ENCODE peak calls at places on chromosomes 5 and 9, in five cellular contexts. One of them, this sample, is unnamed.

GRCh38 chr5:39175273-39175955 is 43.9 kb downstream of the FYB1 start:
- DNase-seq in ovary: no peak
- DNase-seq in heart right ventricle: no peak
- DNase-seq in fibroblast of pulmonary artery: no peak
- DNase-seq in endothelial cell: no peak
- DNase-seq in this sample: no peak

GRCh38 chr5:14148483-14148882 is 5.3 kb downstream of the TRIO start:
- DNase-seq in endothelial cell: no peak
- DNase-seq in ovary: no peak
- DNase-seq in heart right ventricle: no peak
- DNase-seq in fibroblast of pulmonary artery: no peak
- DNase-seq in this sample: no peak

GRCh38 chr5:102666164-102666951 is 88.7 kb upstream of the PAM start:
- DNase-seq in fibroblast of pulmonary artery: no peak
- DNase-seq in heart right ventricle: no peak
- DNase-seq in ovary: no peak
- DNase-seq in endothelial cell: no peak
- DNase-seq in this sample: no peak

GRCh38 chr9:76761448-76761847 is 2.8 kb upstream of the PCA3 start:
- DNase-seq in heart right ventricle: no peak
- DNase-seq in fibroblast of pulmonary artery: peak
- DNase-seq in endothelial cell: no peak
- DNase-seq in ovary: no peak
- DNase-seq in this sample: no peak

GRCh38 chr5:69299625-69300024 is 33.0 kb downstream of the CCDC125 start:
- DNase-seq in ovary: no peak
- DNase-seq in endothelial cell: no peak
- DNase-seq in heart right ventricle: no peak
- DNase-seq in fibroblast of pulmonary artery: no peak
- DNase-seq in this sample: no peak

GRCh38 chr5:146018461-146019375 is 82.3 kb downstream of the SH3RF2 start:
- DNase-seq in heart right ventricle: no peak
- DNase-seq in fibroblast of pulmonary artery: no peak
- DNase-seq in ovary: no peak
- DNase-seq in endothelial cell: no peak
- DNase-seq in this sample: no peak

GRCh38 chr9:129513282-129513681 is 107.6 kb downstream of the C9orf50 start:
- DNase-seq in fibroblast of pulmonary artery: no peak
- DNase-seq in ovary: no peak
- DNase-seq in endothelial cell: no peak
- DNase-seq in heart right ventricle: no peak
- DNase-seq in this sample: no peak

GRCh38 chr5:123719004-123719403 is 207.0 kb downstream of the CSNK1G3 start:
- DNase-seq in fibroblast of pulmonary artery: peak
- DNase-seq in ovary: no peak
- DNase-seq in heart right ventricle: no peak
- DNase-seq in endothelial cell: no peak
- DNase-seq in this sample: no peak

GRCh38 chr9:81292056-81292805 is 397.1 kb downstream of the TLE1 start:
- DNase-seq in fibroblast of pulmonary artery: no peak
- DNase-seq in heart right ventricle: no peak
- DNase-seq in ovary: no peak
- DNase-seq in endothelial cell: no peak
- DNase-seq in this sample: no peak

GRCh38 chr5:174337276-174338203 is 292.0 kb downstream of the NSG2 start:
- DNase-seq in endothelial cell: no peak
- DNase-seq in fibroblast of pulmonary artery: no peak
- DNase-seq in ovary: no peak
- DNase-seq in heart right ventricle: no peak
- DNase-seq in this sample: no peak

GRCh38 chr9:73133042-73133651 is 18.5 kb upstream of the ANXA1 start:
- DNase-seq in endothelial cell: no peak
- DNase-seq in heart right ventricle: no peak
- DNase-seq in ovary: no peak
- DNase-seq in fibroblast of pulmonary artery: no peak
- DNase-seq in this sample: no peak

GRCh38 chr5:125411163-125412050 is 665.0 kb upstream of the ZNF608 start:
- DNase-seq in fibroblast of pulmonary artery: peak
- DNase-seq in ovary: peak
- DNase-seq in endothelial cell: no peak
- DNase-seq in heart right ventricle: peak
- DNase-seq in this sample: peak

GRCh38 chr5:146240951-146241350 is 37.5 kb downstream of the RBM27 start:
- DNase-seq in ovary: no peak
- DNase-seq in fibroblast of pulmonary artery: no peak
- DNase-seq in endothelial cell: no peak
- DNase-seq in heart right ventricle: no peak
- DNase-seq in this sample: no peak

GRCh38 chr9:110767559-110768063 is 99.0 kb downstream of the MUSK start:
- DNase-seq in ovary: peak
- DNase-seq in fibroblast of pulmonary artery: peak
- DNase-seq in endothelial cell: no peak
- DNase-seq in heart right ventricle: peak
- DNase-seq in this sample: no peak

GRCh38 chr5:63958654-63959053 is 3.6 kb downstream of the HTR1A start:
- DNase-seq in fibroblast of pulmonary artery: no peak
- DNase-seq in heart right ventricle: no peak
- DNase-seq in endothelial cell: no peak
- DNase-seq in ovary: no peak
- DNase-seq in this sample: no peak

DNA sequence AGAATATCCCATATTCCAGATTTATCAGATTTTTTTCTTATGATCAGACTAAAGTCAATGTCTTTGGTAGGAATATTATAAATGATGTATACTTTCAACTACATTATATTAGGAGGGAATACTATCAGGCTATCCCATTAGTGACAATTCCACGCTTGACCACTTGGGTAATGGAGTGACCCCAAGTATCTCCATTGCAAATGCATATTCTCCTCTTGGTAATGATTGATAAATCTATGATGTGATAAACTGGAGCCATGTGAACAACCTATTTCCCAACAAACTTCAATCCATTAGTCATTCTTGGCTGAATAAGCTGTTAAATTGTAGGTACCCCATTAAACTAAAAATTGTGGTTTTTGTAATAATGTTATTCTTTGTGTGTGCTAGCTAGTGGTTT is 12.2 kb upstream of the MPDZ start:
- DNase-seq in ovary: no peak
- DNase-seq in endothelial cell: no peak
- DNase-seq in heart right ventricle: no peak
- DNase-seq in fibroblast of pulmonary artery: no peak
- DNase-seq in this sample: no peak
- TF ChIP-seq CTCF in ovary: no peak
- TF ChIP-seq CTCF in endothelial cell: peak
- TF ChIP-seq CTCF in heart right ventricle: no peak
- TF ChIP-seq CTCF in fibroblast of pulmonary artery: no peak
- TF ChIP-seq CTCF in this sample: no peak

DNA sequence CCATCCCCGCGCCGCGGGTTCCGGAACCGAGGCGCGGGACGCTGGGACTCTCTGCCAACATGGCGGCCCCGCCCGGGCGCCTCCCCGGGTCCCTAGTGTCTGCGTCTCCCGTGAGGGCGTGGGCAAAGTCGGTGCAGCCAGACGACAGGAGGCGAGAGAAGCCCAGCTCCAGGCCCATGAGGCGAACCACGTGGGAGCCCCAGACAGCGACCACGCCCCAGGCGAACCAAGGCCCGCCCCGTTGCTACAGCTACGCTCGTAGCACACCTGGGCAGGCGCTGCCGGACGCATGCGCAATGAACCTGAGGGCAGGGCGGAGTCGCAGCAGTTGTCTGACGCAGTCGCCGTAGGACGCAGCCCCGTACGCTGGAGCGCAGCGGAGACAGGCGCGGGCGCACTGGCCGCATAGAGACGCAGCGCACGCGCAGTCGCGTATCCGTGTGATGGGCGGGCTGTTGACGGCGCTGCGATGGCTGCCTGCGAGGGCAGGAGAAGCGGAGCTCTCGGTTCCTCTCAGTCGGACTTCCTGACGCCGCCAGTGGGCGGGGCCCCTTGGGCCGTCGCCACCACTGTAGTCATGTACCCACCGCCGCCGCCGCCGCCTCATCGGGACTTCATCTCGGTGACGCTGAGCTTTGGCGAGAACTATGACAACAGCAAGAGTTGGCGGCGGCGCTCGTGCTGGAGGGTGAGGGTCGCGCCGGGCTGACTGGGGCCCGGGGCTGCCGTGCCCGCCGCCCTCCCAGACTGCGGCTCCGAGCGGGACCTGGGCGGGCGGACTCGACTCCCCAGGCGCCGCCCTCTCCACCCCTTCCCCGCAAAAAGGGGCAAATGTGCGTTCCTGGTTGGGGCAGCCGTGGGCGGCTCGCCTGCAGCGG is at the start of gene MAN1B1:
- DNase-seq in heart right ventricle: peak
- DNase-seq in endothelial cell: peak
- DNase-seq in fibroblast of pulmonary artery: peak
- DNase-seq in ovary: peak
- DNase-seq in this sample: peak
- TF ChIP-seq CTCF in heart right ventricle: no peak
- TF ChIP-seq CTCF in endothelial cell: no peak
- TF ChIP-seq CTCF in fibroblast of pulmonary artery: no peak
- TF ChIP-seq CTCF in ovary: no peak
- TF ChIP-seq CTCF in this sample: no peak

GRCh38 chr5:1824109-1824821 is 23.1 kb downstream of the NDUFS6 start:
- DNase-seq in endothelial cell: no peak
- DNase-seq in fibroblast of pulmonary artery: no peak
- DNase-seq in heart right ventricle: no peak
- DNase-seq in ovary: no peak
- DNase-seq in this sample: no peak
- TF ChIP-seq CTCF in endothelial cell: no peak
- TF ChIP-seq CTCF in fibroblast of pulmonary artery: no peak
- TF ChIP-seq CTCF in heart right ventricle: no peak
- TF ChIP-seq CTCF in ovary: no peak
- TF ChIP-seq CTCF in this sample: no peak

GRCh38 chr5:134559672-134560071 is 34.2 kb downstream of the JADE2 start:
- DNase-seq in endothelial cell: no peak
- DNase-seq in fibroblast of pulmonary artery: no peak
- DNase-seq in heart right ventricle: no peak
- DNase-seq in ovary: no peak
- DNase-seq in this sample: no peak

GRCh38 chr5:134563962-134564361 is 38.5 kb downstream of the JADE2 start:
- DNase-seq in heart right ventricle: no peak
- DNase-seq in fibroblast of pulmonary artery: no peak
- DNase-seq in endothelial cell: no peak
- DNase-seq in ovary: no peak
- DNase-seq in this sample: no peak

GRCh38 chr5:134560698-134561097 is 35.2 kb downstream of the JADE2 start:
- DNase-seq in fibroblast of pulmonary artery: no peak
- DNase-seq in endothelial cell: no peak
- DNase-seq in heart right ventricle: no peak
- DNase-seq in ovary: no peak
- DNase-seq in this sample: no peak

GRCh38 chr5:134564396-134564795 is 38.9 kb downstream of the JADE2 start:
- DNase-seq in ovary: no peak
- DNase-seq in fibroblast of pulmonary artery: no peak
- DNase-seq in heart right ventricle: no peak
- DNase-seq in endothelial cell: no peak
- DNase-seq in this sample: no peak

GRCh38 chr5:134561871-134562296 is 36.4 kb downstream of the JADE2 start:
- DNase-seq in heart right ventricle: peak
- DNase-seq in fibroblast of pulmonary artery: peak
- DNase-seq in ovary: peak
- DNase-seq in endothelial cell: peak
- DNase-seq in this sample: no peak
- TF ChIP-seq CTCF in heart right ventricle: peak
- TF ChIP-seq CTCF in fibroblast of pulmonary artery: peak
- TF ChIP-seq CTCF in ovary: no peak
- TF ChIP-seq CTCF in endothelial cell: peak
- TF ChIP-seq CTCF in this sample: peak

DNA sequence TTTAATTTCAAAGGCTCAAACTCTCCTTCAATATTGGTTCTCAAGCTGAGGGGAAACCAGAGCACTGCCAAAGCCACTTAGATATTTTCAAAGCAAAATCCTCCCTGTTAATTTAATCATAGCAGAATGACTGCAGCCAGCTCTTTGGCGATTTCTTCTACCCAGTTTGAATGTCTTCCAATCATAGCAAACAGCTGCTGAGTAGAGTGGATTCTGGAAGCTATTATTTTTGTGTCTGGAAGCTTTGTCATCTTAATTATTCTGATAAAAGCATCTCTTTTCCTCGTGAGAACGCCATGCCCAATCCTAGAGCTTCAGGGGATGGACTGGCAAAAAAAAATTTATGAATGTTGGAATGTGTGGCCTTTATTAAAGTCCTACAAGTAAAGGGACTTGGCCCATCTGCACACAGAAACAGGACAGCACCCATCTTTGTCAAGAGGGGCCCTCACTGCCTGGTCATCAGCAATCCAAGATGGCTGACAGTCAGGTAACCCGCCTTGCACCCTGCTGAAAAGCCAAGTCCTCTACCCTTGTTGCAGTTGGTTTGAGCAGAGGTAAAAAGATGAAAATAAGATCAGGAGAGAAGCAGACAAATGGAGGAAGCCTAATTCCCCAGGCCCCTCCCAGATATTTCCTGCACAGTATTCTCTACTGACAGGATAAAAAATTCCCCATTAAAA is 125.1 kb downstream of the SUSD1 start:
- DNase-seq in fibroblast of pulmonary artery: no peak
- DNase-seq in endothelial cell: no peak
- DNase-seq in ovary: no peak
- DNase-seq in heart right ventricle: no peak
- DNase-seq in this sample: no peak
- TF ChIP-seq CTCF in fibroblast of pulmonary artery: no peak
- TF ChIP-seq CTCF in endothelial cell: no peak
- TF ChIP-seq CTCF in ovary: no peak
- TF ChIP-seq CTCF in heart right ventricle: no peak
- TF ChIP-seq CTCF in this sample: no peak

GRCh38 chr9:3863114-3863528 is 337.3 kb upstream of the RFX3 start:
- DNase-seq in ovary: no peak
- DNase-seq in heart right ventricle: peak
- DNase-seq in fibroblast of pulmonary artery: peak
- DNase-seq in endothelial cell: no peak
- DNase-seq in this sample: no peak
- TF ChIP-seq CTCF in ovary: no peak
- TF ChIP-seq CTCF in heart right ventricle: no peak
- TF ChIP-seq CTCF in fibroblast of pulmonary artery: peak
- TF ChIP-seq CTCF in endothelial cell: no peak
- TF ChIP-seq CTCF in this sample: no peak

GRCh38 chr5:147484708-147485020 is 25.2 kb downstream of the DPYSL3 start:
- DNase-seq in ovary: no peak
- DNase-seq in heart right ventricle: no peak
- DNase-seq in fibroblast of pulmonary artery: no peak
- DNase-seq in endothelial cell: no peak
- DNase-seq in this sample: no peak

GRCh38 chr5:147483197-147483790 is 26.6 kb downstream of the DPYSL3 start:
- DNase-seq in heart right ventricle: no peak
- DNase-seq in fibroblast of pulmonary artery: no peak
- DNase-seq in ovary: no peak
- DNase-seq in endothelial cell: no peak
- DNase-seq in this sample: no peak

GRCh38 chr5:147485046-147485445 is 24.8 kb downstream of the DPYSL3 start:
- DNase-seq in endothelial cell: no peak
- DNase-seq in fibroblast of pulmonary artery: peak
- DNase-seq in heart right ventricle: no peak
- DNase-seq in ovary: no peak
- DNase-seq in this sample: no peak

GRCh38 chr5:147482426-147483196 is 27.3 kb downstream of the DPYSL3 start:
- DNase-seq in heart right ventricle: no peak
- DNase-seq in ovary: no peak
- DNase-seq in endothelial cell: no peak
- DNase-seq in fibroblast of pulmonary artery: peak
- DNase-seq in this sample: no peak

GRCh38 chr5:147483961-147484707 is 25.7 kb downstream of the DPYSL3 start:
- DNase-seq in heart right ventricle: peak
- DNase-seq in fibroblast of pulmonary artery: peak
- DNase-seq in ovary: peak
- DNase-seq in endothelial cell: peak
- DNase-seq in this sample: no peak
- TF ChIP-seq CTCF in heart right ventricle: no peak
- TF ChIP-seq CTCF in fibroblast of pulmonary artery: no peak
- TF ChIP-seq CTCF in ovary: no peak
- TF ChIP-seq CTCF in endothelial cell: no peak
- TF ChIP-seq CTCF in this sample: no peak

This sample was measured in GM10248.